ENCODE peak calls at places on chromosomes 4 and X, in seven cellular contexts. One of them, this sample, is unnamed.

GRCh38 chr4:79015406-79015805 is 76.2 kb upstream of the PAQR3 start:
- DNase-seq in PC-9: no peak
- DNase-seq in tibial nerve: no peak
- DNase-seq in gastrocnemius medialis: no peak
- DNase-seq in mammary epithelial cell: no peak
- DNase-seq in ovary: no peak
- DNase-seq in mesothelial cell of epicardium: no peak
- DNase-seq in this sample: no peak

GRCh38 chr4:169314906-169315305 is 44.1 kb upstream of the SH3RF1 start:
- DNase-seq in gastrocnemius medialis: peak; percentile 44
- DNase-seq in tibial nerve: peak; percentile 25
- DNase-seq in ovary: peak; percentile 86
- DNase-seq in PC-9: no peak
- DNase-seq in mammary epithelial cell: peak; percentile 81
- DNase-seq in mesothelial cell of epicardium: peak; percentile 81
- DNase-seq in this sample: no peak

GRCh38 chrX:70196961-70197805 is 19.9 kb downstream of the DGAT2L6 start:
- DNase-seq in PC-9: peak; percentile 54
- DNase-seq in mesothelial cell of epicardium: peak; percentile 43
- DNase-seq in gastrocnemius medialis: peak; percentile 14
- DNase-seq in tibial nerve: peak; percentile 16
- DNase-seq in ovary: no peak
- DNase-seq in mammary epithelial cell: peak; percentile 55
- DNase-seq in this sample: peak; percentile 34

GRCh38 chr4:147741190-147741788 is 9.4 kb downstream of the ARHGAP10 start:
- DNase-seq in ovary: no peak
- DNase-seq in tibial nerve: no peak
- DNase-seq in mesothelial cell of epicardium: no peak
- DNase-seq in PC-9: peak; percentile 61
- DNase-seq in mammary epithelial cell: peak; percentile 29
- DNase-seq in gastrocnemius medialis: no peak
- DNase-seq in this sample: no peak

GRCh38 chr4:150906987-150907633 is 108.0 kb downstream of the LRBA start:
- DNase-seq in PC-9: no peak
- DNase-seq in gastrocnemius medialis: no peak
- DNase-seq in mammary epithelial cell: no peak
- DNase-seq in mesothelial cell of epicardium: no peak
- DNase-seq in tibial nerve: no peak
- DNase-seq in ovary: no peak
- DNase-seq in this sample: no peak

GRCh38 chrX:95764972-95765451 is 919.6 kb upstream of the DIAPH2 start:
- DNase-seq in mesothelial cell of epicardium: no peak
- DNase-seq in PC-9: no peak
- DNase-seq in ovary: no peak
- DNase-seq in tibial nerve: no peak
- DNase-seq in mammary epithelial cell: peak; percentile 11
- DNase-seq in gastrocnemius medialis: no peak
- DNase-seq in this sample: peak; percentile 3

GRCh38 chr4:139144161-139144859 is 32.7 kb downstream of the ELF2 start:
- DNase-seq in gastrocnemius medialis: peak; percentile 31
- DNase-seq in PC-9: no peak
- DNase-seq in mammary epithelial cell: peak; percentile 77
- DNase-seq in mesothelial cell of epicardium: peak; percentile 39
- DNase-seq in ovary: peak; percentile 40
- DNase-seq in tibial nerve: peak; percentile 27
- DNase-seq in this sample: no peak

GRCh38 chr4:75512336-75513211 is 1.6 kb downstream of the RCHY1 start:
- DNase-seq in PC-9: no peak
- DNase-seq in mammary epithelial cell: peak; percentile 48
- DNase-seq in ovary: no peak
- DNase-seq in gastrocnemius medialis: no peak
- DNase-seq in mesothelial cell of epicardium: no peak
- DNase-seq in tibial nerve: no peak
- DNase-seq in this sample: peak; percentile 14

GRCh38 chrX:118218940-118219339 is 102.3 kb upstream of the KLHL13 start:
- DNase-seq in mammary epithelial cell: no peak
- DNase-seq in mesothelial cell of epicardium: no peak
- DNase-seq in tibial nerve: no peak
- DNase-seq in PC-9: no peak
- DNase-seq in ovary: no peak
- DNase-seq in gastrocnemius medialis: no peak
- DNase-seq in this sample: no peak

GRCh38 chrX:43716696-43717095 is 60.6 kb downstream of the MAOA start:
- DNase-seq in mesothelial cell of epicardium: no peak
- DNase-seq in tibial nerve: no peak
- DNase-seq in ovary: no peak
- DNase-seq in mammary epithelial cell: peak; percentile 80
- DNase-seq in gastrocnemius medialis: no peak
- DNase-seq in PC-9: no peak
- DNase-seq in this sample: no peak

GRCh38 chr4:126465341-126465740 is 1150.6 kb downstream of the FAT4 start:
- DNase-seq in gastrocnemius medialis: no peak
- DNase-seq in ovary: no peak
- DNase-seq in mesothelial cell of epicardium: no peak
- DNase-seq in PC-9: no peak
- DNase-seq in tibial nerve: no peak
- DNase-seq in mammary epithelial cell: no peak
- DNase-seq in this sample: no peak

GRCh38 chrX:40105016-40105790 is 7.4 kb upstream of the BCOR start:
- DNase-seq in tibial nerve: no peak
- DNase-seq in ovary: peak; percentile 63
- DNase-seq in mammary epithelial cell: peak; percentile 36
- DNase-seq in mesothelial cell of epicardium: no peak
- DNase-seq in PC-9: no peak
- DNase-seq in gastrocnemius medialis: peak; percentile 35
- DNase-seq in this sample: no peak

GRCh38 chrX:70445876-70446275 is 1.2 kb downstream of the DLG3 start:
- DNase-seq in mesothelial cell of epicardium: no peak
- DNase-seq in ovary: no peak
- DNase-seq in PC-9: no peak
- DNase-seq in tibial nerve: no peak
- DNase-seq in gastrocnemius medialis: no peak
- DNase-seq in mammary epithelial cell: no peak
- DNase-seq in this sample: no peak

DNA sequence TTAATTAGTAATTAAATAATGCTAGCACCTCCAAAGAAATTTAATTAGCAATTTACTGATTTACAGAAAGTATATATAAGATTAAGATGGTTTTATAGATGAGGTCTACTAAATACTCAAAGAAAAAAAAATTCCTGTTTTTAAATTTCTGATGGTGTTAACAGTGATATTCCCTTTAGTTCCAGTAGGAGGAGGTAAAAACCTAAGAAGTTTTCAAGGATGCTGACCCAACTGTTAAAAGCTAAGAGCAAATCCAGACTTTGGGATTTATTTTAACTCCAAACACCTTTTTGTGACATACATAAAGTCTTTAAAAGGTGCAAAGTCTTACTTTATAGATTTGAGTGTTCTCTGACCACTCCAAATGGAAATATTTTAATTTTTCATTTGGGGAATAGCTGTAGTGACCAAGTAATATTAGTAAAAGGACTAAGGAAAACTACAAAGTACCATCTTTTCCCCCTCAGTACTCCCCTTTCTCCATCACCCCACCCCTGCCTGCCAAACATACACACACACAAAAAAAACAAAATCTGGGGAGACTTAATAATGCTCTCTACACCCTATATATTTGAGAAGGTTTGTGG is 34.2 kb upstream of the CSN1S1 start:
- DNase-seq in gastrocnemius medialis: no peak
- DNase-seq in ovary: no peak
- DNase-seq in mesothelial cell of epicardium: no peak
- DNase-seq in tibial nerve: no peak
- DNase-seq in PC-9: no peak
- DNase-seq in mammary epithelial cell: no peak
- DNase-seq in this sample: no peak
- TF ChIP-seq CTCF in gastrocnemius medialis: no peak
- TF ChIP-seq CTCF in ovary: no peak
- TF ChIP-seq CTCF in mesothelial cell of epicardium: peak; percentile 69
- TF ChIP-seq CTCF in tibial nerve: no peak
- TF ChIP-seq CTCF in PC-9: peak; percentile 58
- TF ChIP-seq CTCF in mammary epithelial cell: peak; percentile 60
- TF ChIP-seq CTCF in this sample: peak; percentile 33

GRCh38 chr4:32697281-32697814 is 1977.2 kb downstream of the PCDH7 start:
- DNase-seq in mammary epithelial cell: no peak
- DNase-seq in ovary: no peak
- DNase-seq in mesothelial cell of epicardium: no peak
- DNase-seq in PC-9: no peak
- DNase-seq in gastrocnemius medialis: no peak
- DNase-seq in tibial nerve: no peak
- DNase-seq in this sample: no peak

DNA sequence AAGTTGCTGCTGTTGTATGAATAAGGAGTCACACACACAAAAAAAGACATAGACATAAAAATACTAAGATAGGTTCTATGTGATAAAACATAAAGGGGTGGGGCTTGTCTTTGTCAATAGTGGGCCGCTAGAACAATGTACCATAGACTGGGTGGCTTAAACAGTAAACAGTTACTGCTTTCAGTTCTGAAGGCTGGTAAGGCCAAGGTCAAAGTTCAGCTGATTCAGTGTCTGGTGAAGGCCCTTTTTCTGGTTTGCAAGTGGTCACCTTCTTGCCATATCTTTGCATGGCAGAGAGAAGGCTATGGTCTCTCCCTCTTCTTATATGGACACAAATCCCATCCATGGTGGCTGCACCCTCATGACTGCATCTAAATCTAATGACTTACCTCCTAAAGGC is 1980.7 kb downstream of the PCDH7 start:
- DNase-seq in PC-9: no peak
- DNase-seq in mesothelial cell of epicardium: no peak
- DNase-seq in ovary: no peak
- DNase-seq in gastrocnemius medialis: no peak
- DNase-seq in tibial nerve: no peak
- DNase-seq in mammary epithelial cell: no peak
- DNase-seq in this sample: no peak
- TF ChIP-seq CTCF in PC-9: no peak
- TF ChIP-seq CTCF in mesothelial cell of epicardium: no peak
- TF ChIP-seq CTCF in ovary: no peak
- TF ChIP-seq CTCF in gastrocnemius medialis: no peak
- TF ChIP-seq CTCF in tibial nerve: no peak
- TF ChIP-seq CTCF in mammary epithelial cell: no peak
- TF ChIP-seq CTCF in this sample: no peak

DNA sequence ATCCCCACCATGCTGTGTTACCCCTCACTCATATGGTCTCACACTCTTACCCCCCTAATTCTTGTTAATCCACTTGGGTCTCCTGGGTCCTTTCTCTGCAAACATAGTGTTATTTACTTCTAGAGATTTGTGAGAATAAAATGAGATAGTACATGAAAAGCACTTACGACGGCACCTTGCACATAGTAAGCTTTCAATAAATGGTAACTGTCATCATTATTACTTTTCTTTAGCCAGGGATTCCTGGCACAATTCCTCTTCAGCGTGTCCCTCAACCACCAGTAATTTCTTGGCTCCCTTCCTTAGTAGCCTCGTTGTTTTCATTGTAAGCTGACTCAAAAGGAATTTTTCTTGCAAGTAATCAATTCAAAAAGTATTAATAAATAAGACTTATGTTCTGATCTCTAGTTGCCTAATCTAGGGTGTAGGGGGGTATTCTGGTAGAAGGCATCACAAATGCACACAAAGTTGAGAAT is 30.1 kb upstream of the RBMX start:
- DNase-seq in PC-9: no peak
- DNase-seq in gastrocnemius medialis: no peak
- DNase-seq in ovary: no peak
- DNase-seq in mesothelial cell of epicardium: no peak
- DNase-seq in tibial nerve: no peak
- DNase-seq in mammary epithelial cell: no peak
- DNase-seq in this sample: no peak
- TF ChIP-seq CTCF in PC-9: no peak
- TF ChIP-seq CTCF in gastrocnemius medialis: no peak
- TF ChIP-seq CTCF in ovary: no peak
- TF ChIP-seq CTCF in mesothelial cell of epicardium: no peak
- TF ChIP-seq CTCF in tibial nerve: no peak
- TF ChIP-seq CTCF in mammary epithelial cell: no peak
- TF ChIP-seq CTCF in this sample: no peak

GRCh38 chrX:30196322-30196721 is 19.0 kb upstream of the MAGEB2 start:
- DNase-seq in PC-9: no peak
- DNase-seq in mesothelial cell of epicardium: no peak
- DNase-seq in tibial nerve: no peak
- DNase-seq in ovary: no peak
- DNase-seq in mammary epithelial cell: peak; percentile 1
- DNase-seq in gastrocnemius medialis: no peak
- DNase-seq in this sample: no peak
- TF ChIP-seq CTCF in PC-9: peak; percentile 65
- TF ChIP-seq CTCF in mesothelial cell of epicardium: no peak
- TF ChIP-seq CTCF in tibial nerve: no peak
- TF ChIP-seq CTCF in ovary: no peak
- TF ChIP-seq CTCF in mammary epithelial cell: peak; percentile 31
- TF ChIP-seq CTCF in gastrocnemius medialis: no peak
- TF ChIP-seq CTCF in this sample: no peak

GRCh38 chrX:105209406-105209805 is 11.1 kb downstream of the TEX13A start:
- DNase-seq in ovary: no peak
- DNase-seq in gastrocnemius medialis: no peak
- DNase-seq in mammary epithelial cell: no peak
- DNase-seq in PC-9: no peak
- DNase-seq in tibial nerve: no peak
- DNase-seq in mesothelial cell of epicardium: no peak
- DNase-seq in this sample: no peak

GRCh38 chrX:105211051-105211575 is 9.4 kb downstream of the TEX13A start:
- DNase-seq in gastrocnemius medialis: no peak
- DNase-seq in mammary epithelial cell: peak; percentile 4
- DNase-seq in PC-9: no peak
- DNase-seq in tibial nerve: no peak
- DNase-seq in ovary: no peak
- DNase-seq in mesothelial cell of epicardium: no peak
- DNase-seq in this sample: no peak

GRCh38 chrX:105210258-105210657 is 10.2 kb downstream of the TEX13A start:
- DNase-seq in gastrocnemius medialis: no peak
- DNase-seq in mesothelial cell of epicardium: no peak
- DNase-seq in tibial nerve: no peak
- DNase-seq in mammary epithelial cell: no peak
- DNase-seq in ovary: no peak
- DNase-seq in PC-9: no peak
- DNase-seq in this sample: no peak
- TF ChIP-seq CTCF in gastrocnemius medialis: no peak
- TF ChIP-seq CTCF in mesothelial cell of epicardium: peak; percentile 56
- TF ChIP-seq CTCF in tibial nerve: peak; percentile 13
- TF ChIP-seq CTCF in mammary epithelial cell: peak; percentile 21
- TF ChIP-seq CTCF in ovary: no peak
- TF ChIP-seq CTCF in PC-9: peak; percentile 28
- TF ChIP-seq CTCF in this sample: no peak

DNA sequence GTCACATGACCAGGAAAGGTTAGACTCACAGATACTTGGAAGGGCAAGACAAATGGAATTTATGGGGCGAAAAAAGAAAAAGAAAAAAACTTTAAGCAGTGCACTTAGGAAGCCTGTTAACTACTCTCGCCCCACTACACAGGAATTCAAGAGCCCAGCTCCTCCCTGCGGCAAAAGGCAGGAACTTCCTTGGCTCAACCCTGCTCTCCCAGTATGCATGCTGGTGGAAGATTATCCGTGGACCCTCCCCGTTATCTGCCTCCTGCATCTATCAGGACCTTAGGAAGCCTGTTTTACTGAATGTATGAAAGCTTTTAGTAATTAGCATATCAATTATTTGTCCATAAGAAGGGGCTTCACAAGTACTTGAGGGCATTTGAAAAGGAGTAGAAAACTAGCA is 40.1 kb upstream of the RPA4 start:
- DNase-seq in gastrocnemius medialis: no peak
- DNase-seq in ovary: no peak
- DNase-seq in tibial nerve: no peak
- DNase-seq in mammary epithelial cell: no peak
- DNase-seq in PC-9: no peak
- DNase-seq in mesothelial cell of epicardium: no peak
- DNase-seq in this sample: no peak
- TF ChIP-seq CTCF in gastrocnemius medialis: no peak
- TF ChIP-seq CTCF in ovary: no peak
- TF ChIP-seq CTCF in tibial nerve: no peak
- TF ChIP-seq CTCF in mammary epithelial cell: peak; percentile 18
- TF ChIP-seq CTCF in PC-9: no peak
- TF ChIP-seq CTCF in mesothelial cell of epicardium: no peak
- TF ChIP-seq CTCF in this sample: no peak